ENCODE peak calls at places on chromosome 9, in seven cellular contexts. H is pancreas; A is testis; E is left ventricle myocardium inferior; O is tibial artery; L is GM23338; K is CD8-positive, alpha-beta T cell. Q is an unnamed sample.

GRCh38 chr9:134679616-134680392 is 38.2 kb downstream of the COL5A1 start:
- DNase-seq in H (no peak), A (no peak), E (no peak), O (no peak), L (no peak), K (no peak), Q (no peak)

GRCh38 chr9:88809371-88809770 is 181.9 kb upstream of the S1PR3 start:
- DNase-seq in H (no peak), A (no peak), E (no peak), O (no peak), L (no peak), K (no peak), Q (no peak)

GRCh38 chr9:108812388-108812787 is 43.4 kb downstream of the ACTL7B start:
- DNase-seq in H (no peak), A (no peak), E (no peak), O (no peak), L (no peak), K (no peak), Q (no peak)

GRCh38 chr9:95018099-95018927 is 291.8 kb downstream of the AOPEP start:
- DNase-seq in H (peak; percentile 46), A (no peak), E (peak; percentile 34), O (no peak), L (peak; percentile 20), K (no peak), Q (no peak)

GRCh38 chr9:8858250-8859161 is 1058.9 kb upstream of the DMAC1 start:
- DNase-seq in H (no peak), A (peak; percentile 22), E (no peak), O (no peak), L (peak; percentile 60), K (no peak), Q (no peak)

GRCh38 chr9:100927778-100928177 is 100.7 kb upstream of the PLPPR1 start:
- DNase-seq in H (no peak), A (no peak), E (no peak), O (no peak), L (no peak), K (no peak), Q (no peak)

GRCh38 chr9:111961575-111961974 is 65.0 kb downstream of the UGCG start:
- DNase-seq in H (peak; percentile 53), A (no peak), E (no peak), O (no peak), L (no peak), K (no peak), Q (no peak)

GRCh38 chr9:134434896-134435506 is 108.7 kb downstream of the RXRA start:
- DNase-seq in H (peak; percentile 98), A (peak; percentile 97), E (peak; percentile 97), O (peak; percentile 97), L (no peak), K (no peak), Q (peak; percentile 94)

GRCh38 chr9:132136151-132136892 is 25.5 kb upstream of the NTNG2 start:
- DNase-seq in H (no peak), A (no peak), E (no peak), O (no peak), L (no peak), K (no peak), Q (no peak)

GRCh38 chr9:134339183-134339806 is 13.0 kb downstream of the RXRA start:
- DNase-seq in H (peak; percentile 50), A (peak; percentile 52), E (no peak), O (no peak), L (no peak), K (no peak), Q (no peak)

DNA sequence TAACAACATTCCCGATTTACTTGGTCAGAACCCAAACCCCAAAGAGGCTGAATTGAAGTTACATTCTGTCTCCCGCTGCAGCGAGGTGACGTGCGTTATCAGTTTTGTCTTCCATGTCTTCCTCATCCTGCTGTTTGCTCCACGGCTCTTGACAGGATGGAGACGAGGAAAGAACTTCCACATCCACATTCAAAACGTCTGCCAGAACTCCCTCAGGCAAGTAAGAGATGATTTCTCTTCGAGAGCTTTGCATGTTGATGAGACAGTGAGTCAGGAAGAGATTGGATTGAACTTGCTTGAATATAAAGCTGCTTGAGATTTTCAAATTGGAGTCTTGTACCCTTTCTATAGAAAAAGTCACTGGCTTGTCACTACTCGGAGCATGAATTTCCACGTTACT is 242.6 kb downstream of the AUH start:
- DNase-seq in H (no peak), A (no peak), E (no peak), O (no peak), L (peak; percentile 9), K (no peak), Q (no peak)
- H3K4me3 ChIP-seq in H (no peak overlapping the region), A (no peak overlapping the region), E (peak overlapping the region; percentile 56), O (no peak overlapping the region), L (no peak overlapping the region), K (no peak overlapping the region), Q (no peak overlapping the region)

DNA sequence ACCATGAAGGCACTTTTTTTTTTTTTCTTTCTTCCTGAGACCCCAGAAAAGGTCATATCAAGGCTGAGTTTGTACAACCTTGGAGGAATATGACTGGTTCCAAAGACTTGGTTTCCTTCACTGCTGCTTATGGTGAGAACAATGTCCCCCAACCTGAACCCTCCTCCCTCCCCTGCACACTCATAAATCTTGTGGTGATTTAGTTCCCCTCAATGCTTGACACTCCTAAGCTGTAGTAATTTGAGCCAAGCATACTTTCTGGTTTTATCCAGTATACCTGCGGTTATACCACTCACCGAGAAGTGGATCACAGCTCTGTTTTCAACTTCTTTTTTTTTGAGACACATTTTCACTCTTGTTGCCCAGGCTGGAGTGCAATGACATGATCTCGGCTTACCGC is 149.9 kb upstream of the KLF4 start:
- DNase-seq in H (no peak), A (no peak), E (no peak), O (no peak), L (no peak), K (no peak), Q (no peak)
- TF ChIP-seq CTCF in H (no peak), A (no peak), E (no peak), O (no peak), L (no peak), K (no peak), Q (no peak)

DNA sequence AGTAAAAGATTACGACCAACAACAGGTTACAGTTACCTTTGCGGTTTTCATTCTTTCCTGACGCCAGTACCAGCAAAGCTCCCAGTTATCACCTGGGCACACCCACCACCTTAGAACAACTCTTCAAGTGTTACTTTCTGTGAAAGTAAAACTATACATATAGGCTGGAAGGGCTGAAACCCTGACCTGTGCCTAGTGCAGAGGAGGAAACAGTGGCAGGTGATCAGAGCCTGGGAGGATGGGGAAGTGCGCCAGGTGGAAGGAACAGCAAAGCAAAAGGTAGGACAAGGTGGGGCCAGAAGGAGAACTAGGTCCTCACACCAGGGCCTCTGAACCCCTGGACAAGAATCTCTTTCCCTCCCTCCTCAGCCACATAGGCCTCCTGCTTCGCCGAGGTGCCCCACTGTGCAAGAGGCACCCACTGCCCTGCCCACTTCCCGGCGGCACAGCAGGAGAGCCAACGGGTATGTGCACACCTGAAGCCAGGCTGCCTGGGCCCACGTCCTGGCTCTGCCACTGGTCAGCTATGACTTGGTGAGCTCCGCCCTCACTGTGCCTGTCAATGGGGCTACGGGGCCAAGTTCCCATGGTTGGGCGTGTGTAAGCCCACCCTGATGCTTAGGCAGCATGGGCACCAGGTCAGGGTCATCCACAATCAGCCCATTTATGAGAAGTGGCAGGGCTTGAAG is 26.9 kb downstream of the BICD2 start:
- DNase-seq in H (no peak), A (no peak), E (no peak), O (peak; percentile 17), L (no peak), K (no peak), Q (no peak)
- H3K4me1 ChIP-seq in H (peaks cover 11% of the 10 kb centered on the region), A (peaks cover 38% of the 10 kb centered on the region), E (peaks cover 81% of the 10 kb centered on the region), O (peaks cover 56% of the 10 kb centered on the region), L (peaks cover 6% of the 10 kb centered on the region), K (peaks cover 43% of the 10 kb centered on the region), Q (peaks cover 20% of the 10 kb centered on the region)

GRCh38 chr9:136740971-136741884 is 1.5 kb downstream of the LCN10 start:
- DNase-seq in H (no peak), A (peak; percentile 74), E (peak; percentile 61), O (no peak), L (no peak), K (no peak), Q (no peak)

GRCh38 chr9:136744747-136745146 is 2.0 kb upstream of the LCN10 start:
- DNase-seq in H (no peak), A (no peak), E (no peak), O (no peak), L (no peak), K (no peak), Q (no peak)

GRCh38 chr9:136743639-136744211 is 985 bp upstream of the LCN10 start:
- DNase-seq in H (no peak), A (no peak), E (no peak), O (no peak), L (no peak), K (no peak), Q (no peak)

GRCh38 chr9:136741885-136742568 is 713 bp downstream of the LCN10 start:
- DNase-seq in H (no peak), A (no peak), E (no peak), O (no peak), L (no peak), K (no peak), Q (no peak)

DNA sequence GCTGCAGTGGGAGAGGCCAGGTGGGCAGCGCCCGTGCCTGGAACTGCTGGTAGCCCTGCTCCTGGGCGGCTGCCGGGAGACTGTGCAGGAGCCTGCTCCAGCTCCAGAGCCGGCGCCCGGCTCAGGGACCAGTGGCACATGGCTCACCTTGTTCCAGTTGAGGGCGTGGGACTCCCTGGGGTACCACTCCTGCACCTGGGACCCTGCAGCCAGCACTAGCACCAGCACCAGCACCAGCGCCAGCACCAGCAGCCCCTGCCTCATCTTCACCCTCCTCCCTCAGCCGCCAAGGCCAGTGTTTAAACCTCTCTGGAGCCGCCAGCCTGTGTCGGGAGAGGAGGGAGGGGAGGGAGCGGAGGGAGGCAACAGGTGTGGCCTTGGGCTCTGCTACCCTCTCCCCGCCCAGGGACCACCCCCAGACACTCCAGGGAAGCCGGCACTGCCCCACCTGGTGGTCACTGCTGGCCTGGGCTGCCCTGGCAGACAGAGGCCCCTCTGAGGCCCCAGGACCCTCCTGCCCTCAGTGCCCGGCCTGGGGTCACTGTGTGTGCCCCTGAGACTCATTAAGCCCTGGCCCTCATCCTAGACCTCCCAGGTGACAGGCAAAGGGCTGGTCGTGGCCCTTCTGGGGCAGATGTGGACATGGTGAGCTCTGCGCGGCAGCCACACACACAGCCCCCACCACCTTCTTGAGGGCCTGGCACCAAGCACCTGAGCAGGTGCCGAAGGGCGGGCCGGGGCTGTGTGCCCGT is at the start of gene LCN10:
- DNase-seq in H (peak; percentile 45), A (no peak), E (no peak), O (no peak), L (peak; percentile 65), K (no peak), Q (no peak)
- H3K4me3 ChIP-seq in H (no peak within 1 kb of the TSS), A (no peak within 1 kb of the TSS), E (peak within 1 kb of the TSS; percentile 61), O (no peak within 1 kb of the TSS), L (peak within 1 kb of the TSS; percentile 26), K (peak within 1 kb of the TSS; percentile 71), Q (no peak within 1 kb of the TSS)

GRCh38 chr9:5112109-5112592 is 73.3 kb downstream of the INSL6 start:
- DNase-seq in H (no peak), A (no peak), E (no peak), O (no peak), L (no peak), K (peak; percentile 3), Q (no peak)
- TF ChIP-seq CTCF in H (no peak), A (no peak), E (no peak), O (no peak), L (no peak), K (no peak), Q (no peak)

DNA sequence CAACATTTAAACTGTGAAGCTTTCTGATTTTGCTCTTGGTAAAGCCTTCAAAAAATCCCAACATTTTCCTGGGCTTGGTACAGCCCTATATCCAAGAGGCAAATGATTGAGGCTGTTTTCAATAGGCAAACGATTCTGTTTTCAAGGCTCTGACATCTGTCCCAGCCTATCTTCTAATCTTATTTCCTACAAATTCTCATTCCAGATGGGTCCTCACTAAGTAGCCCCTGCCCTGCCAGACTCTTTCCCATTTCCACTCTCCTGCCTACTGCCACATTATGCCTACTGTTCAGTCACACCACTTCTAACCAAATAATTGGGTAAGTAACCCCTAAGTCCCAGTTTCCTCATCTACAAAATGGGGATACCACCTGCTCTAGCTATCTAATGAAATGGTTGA is 3.5 kb downstream of the GBA2 start:
- DNase-seq in H (no peak), A (no peak), E (no peak), O (no peak), L (no peak), K (no peak), Q (peak; percentile 38)
- H3K4me1 ChIP-seq in H (peaks cover 15% of the 10 kb centered on the region), A (peaks cover 33% of the 10 kb centered on the region), E (peaks cover 80% of the 10 kb centered on the region), O (peaks cover 54% of the 10 kb centered on the region), L (peaks cover 30% of the 10 kb centered on the region), K (peaks cover 47% of the 10 kb centered on the region), Q (peaks cover 3% of the 10 kb centered on the region)